ENCODE peak calls at places on chromosomes 5 and 9, in five cellular contexts. S is Panc1, N is upper lobe of right lung, K is fibroblast of pulmonary artery, E is endothelial cell of umbilical vein. Q is an unnamed sample.

GRCh38 chr5:149271717-149272558 is at the start of gene AFAP1L1:
- DNase-seq in S (no peak), N (peak), K (peak), E (peak), Q (no peak)

GRCh38 chr9:134366223-134367031 is 40.2 kb downstream of the RXRA start:
- DNase-seq in S (no peak), N (peak), K (peak), E (peak), Q (peak)

GRCh38 chr9:37421914-37422288 is 595 bp upstream of the GRHPR start:
- DNase-seq in S (no peak), N (no peak), K (no peak), E (peak), Q (no peak)

GRCh38 chr9:126234681-126235349 is 91.8 kb upstream of the MVB12B start:
- DNase-seq in S (no peak), N (no peak), K (no peak), E (no peak), Q (no peak)

GRCh38 chr9:81388831-81389230 is 300.5 kb downstream of the TLE1 start:
- DNase-seq in S (no peak), N (no peak), K (no peak), E (no peak), Q (no peak)

GRCh38 chr5:153489611-153490010 is 859 bp upstream of the GRIA1 start:
- DNase-seq in S (no peak), N (no peak), K (no peak), E (no peak), Q (no peak)

GRCh38 chr5:139461176-139461575 is 1.4 kb downstream of the ECSCR start:
- DNase-seq in S (no peak), N (no peak), K (no peak), E (peak), Q (no peak)

GRCh38 chr5:160240350-160240749 is 11.0 kb downstream of the FABP6 start:
- DNase-seq in S (no peak), N (no peak), K (no peak), E (no peak), Q (no peak)

GRCh38 chr5:89179761-89180160 is 296.8 kb upstream of the MEF2C start:
- DNase-seq in S (no peak), N (no peak), K (no peak), E (no peak), Q (no peak)

GRCh38 chr9:37329576-37329975 is 92.9 kb upstream of the GRHPR start:
- DNase-seq in S (peak), N (no peak), K (peak), E (peak), Q (no peak)

DNA sequence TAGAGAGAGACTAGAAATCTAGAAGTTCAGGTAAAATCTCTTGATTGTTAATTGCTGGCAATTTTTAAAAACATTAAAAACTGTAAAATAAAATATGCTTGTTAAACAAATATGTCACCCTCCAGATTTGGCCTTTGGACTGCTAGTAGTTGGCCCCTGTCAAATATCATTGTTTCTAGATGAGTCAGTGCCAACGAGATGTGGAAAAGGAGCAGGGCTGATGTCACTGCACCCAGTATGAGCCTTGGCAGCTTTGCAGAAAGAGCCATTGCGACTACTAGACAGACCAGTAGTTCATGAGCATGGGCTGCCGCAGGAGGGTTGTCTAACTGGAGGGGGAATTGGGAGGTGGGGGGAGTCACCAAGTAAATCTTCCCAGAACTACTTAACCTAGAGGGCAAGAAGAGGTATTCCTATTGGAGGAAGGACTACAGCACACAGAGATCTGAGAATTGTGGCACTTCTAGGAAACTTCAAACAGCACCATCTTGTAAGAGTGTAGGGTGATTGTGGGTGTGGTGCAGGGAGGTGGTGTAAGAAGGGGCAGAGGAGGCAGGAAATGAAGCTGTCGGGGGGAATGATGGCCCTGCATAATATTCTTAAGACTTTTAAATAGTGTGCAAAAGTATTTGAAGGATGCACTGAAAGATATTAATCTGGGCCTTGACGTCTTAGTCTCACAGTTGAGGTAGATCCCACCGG is 7.1 kb upstream of the DOCK2 start:
- DNase-seq in S (no peak), N (no peak), K (peak), E (peak), Q (peak)
- H3K4me3 ChIP-seq in S (no peak), N (no peak), K (no peak), E (no peak), Q (no peak)

GRCh38 chr9:128409998-128410397 is 10.7 kb upstream of the CERCAM start:
- DNase-seq in S (no peak), N (no peak), K (peak), E (no peak), Q (no peak)

GRCh38 chr9:128409450-128409849 is 11.2 kb upstream of the CERCAM start:
- DNase-seq in S (no peak), N (no peak), K (no peak), E (no peak), Q (no peak)

GRCh38 chr9:128414461-128414860 is 6.2 kb upstream of the CERCAM start:
- DNase-seq in S (no peak), N (no peak), K (no peak), E (no peak), Q (no peak)

GRCh38 chr9:128411373-128412119 is 9.1 kb upstream of the CERCAM start:
- DNase-seq in S (no peak), N (no peak), K (no peak), E (no peak), Q (no peak)

DNA sequence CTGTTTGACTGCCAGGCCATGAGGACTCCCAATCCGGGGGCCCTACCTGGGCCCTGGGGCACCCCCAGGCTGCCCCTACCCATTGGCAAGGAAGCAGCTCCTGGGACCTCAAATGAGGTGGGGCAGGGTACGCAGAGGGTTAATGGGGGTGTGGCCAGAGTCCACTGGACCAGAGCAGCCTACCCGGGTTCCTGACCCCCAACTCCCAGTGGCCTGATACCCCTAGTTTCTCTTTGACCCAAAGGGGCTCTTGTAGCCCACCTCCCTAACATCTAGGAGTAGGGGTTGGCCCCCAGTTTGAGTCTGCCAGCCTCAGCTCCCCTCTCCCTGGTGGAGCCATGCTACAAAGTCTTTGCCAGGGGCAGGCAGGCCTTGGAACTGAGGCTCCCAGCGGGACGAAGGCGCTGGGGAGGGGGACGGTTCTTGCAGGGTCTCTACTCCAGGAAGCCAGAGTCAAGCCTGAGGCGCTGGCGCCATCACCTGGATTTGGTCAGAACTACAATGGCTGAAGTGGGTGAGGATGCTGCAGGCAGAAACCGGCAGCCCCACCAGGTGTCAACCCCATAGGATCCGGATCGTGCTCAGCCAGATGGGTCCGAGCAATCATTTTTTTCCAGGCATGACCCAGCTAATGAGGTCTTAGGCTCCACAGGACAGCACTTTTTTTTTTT is 8.4 kb upstream of the CERCAM start:
- DNase-seq in S (no peak), N (no peak), K (peak), E (peak), Q (no peak)
- TF ChIP-seq CTCF in S (peak), N (peak), K (peak), E (peak), Q (peak)

GRCh38 chr9:74498616-74499095 is 1.5 kb downstream of the RORB start:
- DNase-seq in S (no peak), N (peak), K (no peak), E (no peak), Q (no peak)
- H3K4me3 ChIP-seq in S (peak), N (peak), K (peak), E (no peak), Q (peak)

DNA sequence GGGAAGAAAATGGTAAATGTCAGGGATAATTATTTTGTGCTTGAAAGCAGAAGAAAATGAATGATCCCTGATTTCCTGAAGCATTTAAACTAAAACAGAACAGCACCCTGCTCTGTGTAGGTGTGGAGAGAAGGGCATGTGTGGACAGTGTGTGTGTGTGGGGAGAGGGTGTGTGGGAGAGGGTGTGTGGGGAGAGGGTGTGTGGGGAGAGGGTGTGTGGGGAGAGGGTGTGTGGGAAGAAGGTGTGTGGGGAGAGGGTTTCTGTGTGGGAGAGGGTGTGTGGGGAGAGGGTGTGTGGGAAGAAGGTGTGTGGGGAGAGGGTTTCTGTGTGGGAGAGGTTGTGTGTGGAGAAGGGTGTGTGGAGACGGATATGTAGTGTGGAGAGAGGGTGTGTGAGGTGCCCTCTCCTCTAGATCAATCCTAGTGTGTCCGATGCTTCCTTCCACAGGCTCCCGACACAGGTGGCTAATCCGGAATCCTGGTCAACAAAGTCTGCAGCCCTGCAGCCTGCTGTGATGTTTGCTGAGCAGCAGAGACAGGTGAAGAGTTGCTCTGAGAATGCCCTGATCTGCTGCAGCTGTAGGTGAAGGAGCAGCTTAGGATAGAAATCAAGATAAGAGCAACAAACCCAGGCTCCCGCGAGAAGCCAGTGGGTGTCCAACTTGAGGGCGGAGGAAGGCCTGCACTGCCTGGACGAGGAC is 15.5 kb downstream of the IRX4 start:
- DNase-seq in S (no peak), N (no peak), K (peak), E (no peak), Q (no peak)
- TF ChIP-seq CTCF in S (no peak), N (no peak), K (no peak), E (no peak), Q (no peak)

GRCh38 chr9:94166237-94167054 is 82.2 kb downstream of the PTPDC1 start:
- DNase-seq in S (peak), N (peak), K (peak), E (peak), Q (peak)

GRCh38 chr9:94167376-94167775 is 83.1 kb downstream of the PTPDC1 start:
- DNase-seq in S (no peak), N (no peak), K (no peak), E (no peak), Q (no peak)

GRCh38 chr9:94165592-94166236 is 81.5 kb downstream of the PTPDC1 start:
- DNase-seq in S (peak), N (peak), K (peak), E (peak), Q (peak)

GRCh38 chr9:94167055-94167346 is 82.7 kb downstream of the PTPDC1 start:
- DNase-seq in S (peak), N (no peak), K (no peak), E (no peak), Q (no peak)

GRCh38 chr9:94164756-94165549 is 80.7 kb downstream of the PTPDC1 start:
- DNase-seq in S (no peak), N (no peak), K (no peak), E (no peak), Q (no peak)
- H3K4me3 ChIP-seq in S (peak), N (peak), K (no peak), E (no peak), Q (no peak)

DNA sequence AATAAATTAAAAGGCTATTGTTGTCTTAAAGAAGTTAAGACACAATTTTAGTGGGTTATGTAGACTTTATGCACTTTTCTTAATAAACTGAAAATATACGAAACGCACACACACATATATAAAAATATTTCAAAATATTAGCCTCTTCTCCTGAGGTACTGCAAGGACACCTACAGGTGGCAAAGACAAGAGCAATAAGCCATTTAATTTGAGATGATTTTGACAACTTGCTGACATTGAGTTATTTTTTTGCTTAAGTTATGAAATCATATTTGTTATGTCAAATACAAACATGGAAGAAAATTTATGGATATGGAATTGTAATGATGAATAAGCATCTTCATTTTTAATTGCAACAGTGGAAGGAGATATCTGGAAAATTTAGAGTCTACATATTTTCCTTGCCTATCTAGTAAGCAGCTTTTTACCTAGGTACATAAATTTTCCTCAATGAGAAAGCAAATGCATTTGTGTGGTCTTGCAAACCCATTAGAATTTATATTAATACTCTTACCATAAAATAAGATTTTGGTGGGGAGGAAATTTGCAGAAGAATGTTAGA is 301.6 kb downstream of the ISL1 start:
- DNase-seq in S (no peak), N (no peak), K (peak), E (peak), Q (no peak)
- TF ChIP-seq CTCF in S (no peak), N (no peak), K (no peak), E (peak), Q (no peak)

GRCh38 chr9:124776613-124776951 is 351 bp upstream of the OLFML2A start:
- DNase-seq in S (no peak), N (no peak), K (no peak), E (no peak), Q (no peak)

GRCh38 chr9:124774131-124774978 is 2.6 kb upstream of the OLFML2A start:
- DNase-seq in S (peak), N (peak), K (peak), E (peak), Q (no peak)

GRCh38 chr9:124779368-124780059 is 2.6 kb downstream of the OLFML2A start:
- DNase-seq in S (no peak), N (peak), K (peak), E (peak), Q (peak)

GRCh38 chr9:124778575-124779367 is 1.8 kb downstream of the OLFML2A start:
- DNase-seq in S (no peak), N (peak), K (no peak), E (no peak), Q (no peak)

DNA sequence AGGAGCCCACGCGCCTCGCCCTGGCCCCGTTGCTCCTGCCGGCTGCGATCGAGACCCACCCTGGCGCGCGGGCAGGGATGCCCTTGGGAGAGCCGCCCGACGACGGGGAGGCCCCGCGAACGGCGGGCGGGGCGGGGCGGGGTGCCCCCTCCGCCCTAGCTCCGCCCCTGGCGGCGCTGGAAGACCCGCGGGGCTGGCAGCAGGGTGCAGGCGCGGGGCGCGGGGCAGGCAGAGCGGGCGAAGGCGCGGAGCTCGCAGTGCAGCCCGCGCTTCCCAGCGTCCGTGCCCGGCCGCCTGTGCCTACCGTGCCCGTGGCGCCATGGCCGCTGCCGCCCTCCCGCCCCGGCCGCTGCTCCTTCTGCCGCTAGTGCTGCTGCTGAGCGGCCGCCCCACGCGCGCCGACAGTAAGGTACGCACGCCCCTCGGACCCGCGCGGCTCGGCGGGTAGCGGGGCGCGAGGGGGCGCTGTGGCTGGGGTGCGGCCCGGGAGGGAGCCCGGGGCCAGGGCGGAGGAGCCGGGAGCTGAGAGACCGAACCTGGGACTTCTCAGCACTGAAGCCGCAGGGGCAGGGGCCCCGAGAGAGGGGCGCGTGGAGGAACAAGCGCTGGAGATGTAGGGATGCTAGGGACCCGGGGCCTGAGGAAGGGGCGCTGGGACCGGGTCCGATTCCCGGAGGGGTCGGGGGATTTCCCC is at the start of gene OLFML2A:
- DNase-seq in S (no peak), N (peak), K (no peak), E (no peak), Q (no peak)
- H3K4me3 ChIP-seq in S (peak), N (peak), K (peak), E (peak), Q (peak)

GRCh38 chr9:88726803-88727202 is 191.8 kb downstream of the NXNL2 start:
- DNase-seq in S (no peak), N (no peak), K (no peak), E (no peak), Q (no peak)
- TF ChIP-seq CTCF in S (no peak), N (no peak), K (no peak), E (no peak), Q (no peak)

GRCh38 chr5:108507631-108508030 is 125.7 kb upstream of the FBXL17 start:
- DNase-seq in S (no peak), N (no peak), K (no peak), E (no peak), Q (no peak)
- H3K4me3 ChIP-seq in S (no peak), N (no peak), K (no peak), E (no peak), Q (no peak)

DNA sequence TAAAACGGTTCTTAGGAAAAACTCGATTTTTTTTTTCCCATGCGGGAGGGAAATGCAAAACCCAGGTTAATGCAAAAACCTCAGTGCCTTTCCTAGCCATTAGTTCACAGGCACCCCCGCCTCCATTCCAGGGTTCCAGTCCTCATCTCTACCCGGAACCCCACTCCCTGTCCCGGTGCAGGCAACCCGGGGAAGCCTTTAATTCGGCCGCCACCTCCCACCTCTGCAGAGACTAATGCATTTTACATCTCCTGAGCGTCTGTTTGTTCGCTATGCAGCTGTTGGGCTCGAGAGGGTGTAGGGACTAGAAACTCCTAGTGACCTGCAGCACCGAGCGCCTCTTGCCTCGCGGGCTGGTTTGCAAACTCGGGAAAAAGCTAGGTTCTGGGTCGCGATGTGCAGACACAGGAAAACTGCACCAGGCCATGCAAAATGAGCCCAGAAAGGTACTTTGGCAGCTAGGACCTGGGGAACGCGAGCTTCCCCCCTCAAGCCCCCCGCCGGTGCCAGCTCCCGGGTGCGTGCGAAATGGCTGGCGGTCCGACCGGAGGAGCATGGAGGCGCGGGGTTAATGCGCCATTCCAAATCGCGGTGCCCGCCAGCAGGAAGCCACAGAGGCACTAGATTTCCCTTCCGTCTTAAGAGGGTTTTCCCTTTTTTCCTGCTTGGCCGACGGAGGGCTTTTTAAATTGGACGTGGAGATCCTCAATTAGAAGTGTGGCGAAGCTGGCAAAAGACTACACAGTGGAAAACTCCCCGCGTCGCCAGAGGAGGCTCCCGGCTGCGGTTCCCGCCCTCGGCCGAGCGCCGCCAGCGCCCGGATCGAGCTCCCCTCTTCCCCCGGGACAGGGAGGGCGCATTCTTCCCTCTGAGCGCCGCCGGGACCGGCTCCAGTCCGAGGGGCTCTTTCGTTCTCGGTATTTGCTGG is 3.4 kb downstream of the GDNF start:
- DNase-seq in S (no peak), N (no peak), K (peak), E (peak), Q (no peak)
- TF ChIP-seq CTCF in S (no peak), N (no peak), K (no peak), E (no peak), Q (peak)

Q was measured in AG09309.